ENCODE peak calls at places on chromosomes 2 and 18, in eight cellular contexts. C, E, W, J, G, X, K and Q are unnamed samples.
A peak's percentile ranks its signal among the peaks of the same experiment; 100 is the strongest.

GRCh38 chr18:13612111-13612997 is 114.0 kb downstream of the FAM210A start:
- DNase-seq in W (no peak), C (no peak), X (no peak), G (peak; percentile 80), K (no peak), J (no peak), E (peak; percentile 94), Q (no peak)

GRCh38 chr2:218005486-218005885 is 2.7 kb upstream of the TNS1 start:
- DNase-seq in K (no peak), C (no peak), J (no peak), X (no peak), W (no peak), E (no peak), G (no peak), Q (no peak)

GRCh38 chr2:142041105-142041504 is 89.7 kb downstream of the LRP1B start:
- DNase-seq in W (peak; percentile 6), K (no peak), C (peak; percentile 64), E (no peak), G (no peak), X (peak; percentile 49), J (no peak), Q (no peak)

GRCh38 chr2:41707790-41708451 is 339.9 kb upstream of the PKDCC start:
- DNase-seq in C (no peak), E (no peak), G (no peak), W (no peak), K (no peak), X (no peak), J (no peak), Q (no peak)

GRCh38 chr2:206989306-206989705 is 50.0 kb downstream of the CPO start:
- DNase-seq in X (no peak), C (peak; percentile 71), W (no peak), E (no peak), G (no peak), J (no peak), K (peak; percentile 65), Q (no peak)

GRCh38 chr2:174971868-174972781 is 33.1 kb downstream of the CHN1 start:
- DNase-seq in C (peak; percentile 88), E (no peak), J (no peak), W (peak; percentile 83), G (no peak), X (peak; percentile 49), K (no peak), Q (peak; percentile 40)

GRCh38 chr2:208213508-208214120 is 23.8 kb upstream of the C2orf80 start:
- DNase-seq in K (no peak), E (no peak), C (no peak), X (no peak), G (no peak), J (no peak), W (no peak), Q (no peak)

GRCh38 chr18:73985855-73986254 is 161.8 kb downstream of the FBXO15 start:
- DNase-seq in X (no peak), C (no peak), K (no peak), J (no peak), E (no peak), G (no peak), W (no peak), Q (no peak)

GRCh38 chr2:110678457-110679336 is 834 bp upstream of the BUB1 start:
- DNase-seq in W (peak; percentile 33), E (no peak), J (no peak), G (no peak), C (peak; percentile 15), X (no peak), K (peak; percentile 60), Q (no peak)

GRCh38 chr18:7172611-7173010 is 55.0 kb upstream of the LAMA1 start:
- DNase-seq in K (no peak), W (no peak), C (peak; percentile 8), G (no peak), X (no peak), J (no peak), E (no peak), Q (no peak)

GRCh38 chr18:79353238-79353637 is 42.5 kb upstream of the NFATC1 start:
- DNase-seq in G (no peak), K (no peak), J (no peak), W (peak; percentile 7), X (no peak), C (peak; percentile 28), E (no peak), Q (no peak)

GRCh38 chr2:127943186-127943585 is 57.4 kb upstream of the AMMECR1L start:
- DNase-seq in J (no peak), C (peak; percentile 57), X (no peak), W (no peak), K (no peak), G (no peak), E (no peak), Q (no peak)

GRCh38 chr2:212926948-212927347 is 224.5 kb downstream of the IKZF2 start:
- DNase-seq in J (peak; percentile 70), E (no peak), X (no peak), W (no peak), G (peak; percentile 41), K (peak; percentile 50), C (no peak), Q (no peak)

GRCh38 chr2:85907671-85908157 is 18.9 kb upstream of the ST3GAL5 start:
- DNase-seq in G (no peak), X (no peak), J (no peak), K (no peak), W (peak; percentile 66), E (no peak), C (peak; percentile 86), Q (no peak)

GRCh38 chr18:55073116-55073515 is 113.9 kb upstream of the CCDC68 start:
- DNase-seq in W (no peak), K (no peak), J (no peak), C (peak; percentile 52), G (no peak), E (no peak), X (no peak), Q (no peak)

GRCh38 chr2:183162362-183162761 is 38.1 kb downstream of the NUP35 start:
- DNase-seq in C (peak; percentile 13), G (no peak), J (no peak), X (peak; percentile 62), K (no peak), W (peak; percentile 49), E (no peak), Q (peak; percentile 7)

GRCh38 chr2:128076461-128077106 is 14.4 kb upstream of the UGGT1 start:
- DNase-seq in G (no peak), J (no peak), E (no peak), C (no peak), W (no peak), K (no peak), X (no peak), Q (no peak)

DNA sequence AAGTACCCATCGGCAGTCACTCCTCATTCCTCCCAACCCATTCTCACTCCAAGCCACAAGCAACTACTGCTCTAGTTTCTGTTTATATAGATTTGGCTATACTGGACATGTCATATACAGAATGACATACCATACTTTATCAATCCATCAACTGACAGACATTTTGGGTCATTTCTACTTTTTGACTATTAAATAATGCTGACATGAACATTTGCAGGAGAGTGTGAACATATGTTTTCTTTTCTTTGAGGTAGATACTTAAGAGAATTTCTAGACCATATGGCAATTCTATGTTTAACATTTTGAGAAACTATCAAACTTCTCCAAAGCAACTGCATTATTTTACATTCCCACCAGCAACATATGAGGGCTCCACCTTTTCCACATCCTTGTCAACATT is 32.6 kb downstream of the NMUR1 start:
- DNase-seq in G (no peak), W (no peak), X (no peak), K (no peak), J (no peak), C (no peak), E (no peak), Q (no peak)
- H3K4me3 ChIP-seq in G (no peak overlapping the region), W (no peak overlapping the region), X (no peak overlapping the region), K (no peak overlapping the region), J (no peak overlapping the region), C (no peak overlapping the region), E (no peak overlapping the region), Q (no peak overlapping the region)

DNA sequence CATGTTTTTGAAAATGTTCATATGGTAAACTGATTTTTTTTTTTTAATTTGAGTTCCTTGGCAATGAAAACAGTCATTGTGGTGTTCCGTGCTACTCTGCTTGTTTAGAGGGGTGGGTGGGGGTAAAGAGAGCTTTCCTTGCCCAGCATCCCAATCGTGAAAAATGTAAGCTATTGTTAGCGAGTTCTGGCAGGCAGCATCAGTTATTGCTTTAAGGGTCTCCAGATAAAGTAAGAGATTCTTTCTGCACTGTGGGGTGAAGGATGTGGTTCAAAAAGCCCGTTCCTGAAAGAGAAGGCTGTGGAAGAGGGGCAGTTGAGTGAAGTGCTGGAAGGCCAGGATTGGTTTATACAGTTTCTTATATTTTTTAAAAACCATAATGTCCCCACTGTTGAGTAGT is 118.4 kb downstream of the TANC1 start:
- DNase-seq in W (no peak), J (no peak), G (no peak), K (no peak), C (no peak), E (no peak), X (no peak), Q (no peak)
- TF ChIP-seq CTCF in W (no peak), J (no peak), G (no peak), K (no peak), C (no peak), E (no peak), X (no peak), Q (no peak)

GRCh38 chr2:39390126-39390692 is 46.9 kb downstream of the MAP4K3 start:
- DNase-seq in G (no peak), E (no peak), J (no peak), K (no peak), X (no peak), W (no peak), C (no peak), Q (no peak)

GRCh38 chr2:39386064-39386463 is 51.0 kb downstream of the MAP4K3 start:
- DNase-seq in C (no peak), W (no peak), K (no peak), E (no peak), G (no peak), J (no peak), X (no peak), Q (no peak)

GRCh38 chr2:39381653-39382052 is 55.4 kb downstream of the MAP4K3 start:
- DNase-seq in W (no peak), E (no peak), J (no peak), K (no peak), C (no peak), X (no peak), G (no peak), Q (no peak)

GRCh38 chr2:39380525-39381150 is 56.4 kb downstream of the MAP4K3 start:
- DNase-seq in W (peak; percentile 31), J (no peak), C (peak; percentile 25), K (no peak), X (no peak), E (no peak), G (no peak), Q (no peak)

DNA sequence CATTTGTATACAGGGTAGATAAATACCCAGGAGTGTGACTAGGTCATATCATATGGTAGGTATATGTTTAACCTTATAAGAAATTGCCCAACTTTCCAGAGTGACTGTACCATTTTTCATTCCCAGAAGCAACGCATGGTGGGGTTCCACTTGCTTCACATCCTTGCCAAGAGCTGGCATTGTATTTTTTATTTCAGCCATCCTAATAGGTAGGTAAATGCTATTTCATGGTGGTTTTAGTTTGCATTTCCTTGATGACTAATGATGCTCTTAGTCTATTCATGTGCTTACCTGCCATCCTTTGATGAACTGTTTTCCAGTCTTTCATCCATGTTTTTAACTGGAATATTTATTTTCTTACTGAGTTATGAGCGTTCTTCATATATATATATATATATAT is 51.9 kb downstream of the MAP4K3 start:
- DNase-seq in C (peak; percentile 39), E (no peak), G (no peak), X (no peak), J (no peak), K (no peak), W (no peak), Q (no peak)
- H3K4me3 ChIP-seq in C (no peak overlapping the region), E (no peak overlapping the region), G (no peak overlapping the region), X (no peak overlapping the region), J (no peak overlapping the region), K (no peak overlapping the region), W (no peak overlapping the region), Q (no peak overlapping the region)

GRCh38 chr2:10495311-10495987 is 47.3 kb upstream of the ODC1 start:
- DNase-seq in W (no peak), C (no peak), X (no peak), E (no peak), G (no peak), J (no peak), K (no peak), Q (no peak)
- TF ChIP-seq CTCF in W (no peak), C (no peak), X (no peak), E (no peak), G (no peak), J (no peak), K (no peak), Q (no peak)